ENCODE peak calls at places on chromosomes 7 and 10, in five cellular contexts. G, J, D, F and C are unnamed samples.

GRCh38 chr10:8063128-8063908 is 8.8 kb downstream of the GATA3 start:
- DNase-seq in J (no peak), D (no peak), F (no peak), G (no peak), C (no peak)

GRCh38 chr10:14820010-14820774 is 17.6 kb downstream of the CDNF start:
- DNase-seq in D (no peak), F (no peak), G (no peak), J (no peak), C (no peak)

GRCh38 chr7:16652888-16653287 is 6.9 kb downstream of the BZW2 start:
- DNase-seq in F (no peak), G (peak), J (no peak), D (no peak), C (no peak)

GRCh38 chr7:39637963-39638485 is 14.7 kb downstream of the RALA start:
- DNase-seq in F (no peak), D (no peak), J (no peak), G (no peak), C (no peak)

GRCh38 chr7:141742229-141742628 is 4.1 kb downstream of the SSBP1 start:
- DNase-seq in D (no peak), G (no peak), F (no peak), J (no peak), C (no peak)

GRCh38 chr7:86558680-86559079 is 85.0 kb upstream of the GRM3 start:
- DNase-seq in G (peak), D (no peak), F (no peak), J (no peak), C (no peak)

GRCh38 chr10:46308113-46308415 is 21.3 kb downstream of the ANTXRL start:
- DNase-seq in G (no peak), F (no peak), J (peak), D (no peak), C (no peak)

GRCh38 chr10:119302172-119302571 is 94.8 kb downstream of the GRK5 start:
- DNase-seq in J (no peak), G (no peak), D (no peak), F (no peak), C (no peak)

GRCh38 chr10:5458949-5459747 is 40.2 kb downstream of the CALML5 start:
- DNase-seq in G (no peak), D (no peak), F (no peak), J (no peak), C (no peak)

GRCh38 chr7:100696123-100696521 is 2.1 kb upstream of the GIGYF1 start:
- DNase-seq in F (no peak), G (no peak), D (no peak), J (no peak), C (no peak)